ENCODE peak calls at places on chromosomes 4 and X, in six cellular contexts. C is GM23248, W is HCT116, X is PC-3, N is neural progenitor cell, Y is SK-N-SH. L is an unnamed sample.

GRCh38 chr4:57159866-57160265 is 49.7 kb upstream of the IGFBP7 start:
- DNase-seq in C (peak; percentile 59), W (no peak), Y (no peak), X (no peak), N (no peak), L (no peak)

GRCh38 chr4:7387925-7388324 is 46.8 kb downstream of the PSAPL1 start:
- DNase-seq in Y (no peak), W (no peak), C (no peak), N (no peak), X (no peak), L (no peak)

GRCh38 chrX:68698955-68699354 is 51.5 kb downstream of the STARD8 start:
- DNase-seq in W (no peak), Y (no peak), X (no peak), N (no peak), C (no peak), L (no peak)

GRCh38 chrX:47316276-47317025 is 53.9 kb upstream of the ZNF157 start:
- DNase-seq in Y (peak; percentile 34), N (peak; percentile 90), W (no peak), X (no peak), C (peak; percentile 10), L (no peak)

GRCh38 chr4:57426779-57427395 is 316.7 kb upstream of the IGFBP7 start:
- DNase-seq in C (peak; percentile 78), W (peak; percentile 19), N (peak; percentile 89), X (peak; percentile 90), Y (peak; percentile 66), L (peak; percentile 63)

GRCh38 chrX:80290834-80291233 is 129.4 kb upstream of the TENT5D start:
- DNase-seq in N (no peak), Y (no peak), X (no peak), C (no peak), W (no peak), L (no peak)

GRCh38 chrX:28847423-28847822 is 260.2 kb downstream of the IL1RAPL1 start:
- DNase-seq in Y (no peak), C (no peak), N (no peak), X (peak; percentile 64), W (peak; percentile 67), L (no peak)

GRCh38 chrX:131746491-131746968 is 202.7 kb downstream of the OR13H1 start:
- DNase-seq in Y (peak; percentile 62), W (peak; percentile 2), N (no peak), C (no peak), X (peak; percentile 91), L (peak; percentile 78)

GRCh38 chrX:52346462-52347165 is 22.2 kb upstream of the XAGE2 start:
- DNase-seq in X (peak; percentile 84), W (peak; percentile 43), Y (no peak), N (no peak), C (peak; percentile 49), L (no peak)

GRCh38 chrX:40644175-40644574 is 3.2 kb downstream of the CXorf38 start:
- DNase-seq in W (no peak), X (no peak), Y (no peak), C (peak; percentile 66), N (no peak), L (no peak)

GRCh38 chrX:39759526-39760224 is 338.1 kb downstream of the BCOR start:
- DNase-seq in N (peak; percentile 53), X (peak; percentile 19), C (peak; percentile 56), Y (peak; percentile 39), W (no peak), L (no peak)

GRCh38 chr4:26860922-26861433 is 337 bp downstream of the STIM2 start:
- DNase-seq in X (peak; percentile 19), N (peak; percentile 81), C (peak; percentile 83), W (no peak), Y (peak; percentile 68), L (no peak)

GRCh38 chr4:36281384-36282106 is at the start of gene DTHD1:
- DNase-seq in C (no peak), Y (no peak), N (no peak), W (no peak), X (peak; percentile 77), L (no peak)
- TF ChIP-seq EZH2phosphoT487 in C (no peak), Y (no peak), N (no peak), W (no peak), X (no peak), L (no peak)

GRCh38 chr4:110134269-110134889 is 64.0 kb downstream of the ELOVL6 start:
- DNase-seq in Y (no peak), X (no peak), C (peak; percentile 6), W (no peak), N (no peak), L (no peak)
- H3K9ac ChIP-seq in Y (no peak overlapping the region), X (no peak overlapping the region), C (no peak overlapping the region), W (no peak overlapping the region), N (no peak overlapping the region), L (no peak overlapping the region)

GRCh38 chr4:46852839-46853238 is 56.2 kb downstream of the COX7B2 start:
- DNase-seq in Y (no peak), N (no peak), C (no peak), W (no peak), X (no peak), L (no peak)
- TF ChIP-seq EZH2phosphoT487 in Y (no peak), N (no peak), C (no peak), W (no peak), X (no peak), L (no peak)

GRCh38 chr4:185217390-185217985 is 8.1 kb downstream of the SNX25 start:
- DNase-seq in Y (no peak), N (no peak), C (no peak), W (no peak), X (no peak), L (no peak)

GRCh38 chr4:185221491-185221890 is 12.1 kb downstream of the SNX25 start:
- DNase-seq in N (no peak), X (no peak), W (no peak), C (no peak), Y (no peak), L (no peak)

GRCh38 chr4:185218312-185218711 is 8.9 kb downstream of the SNX25 start:
- DNase-seq in X (no peak), W (no peak), N (no peak), Y (no peak), C (no peak), L (no peak)

GRCh38 chr4:185221912-185222311 is 12.5 kb downstream of the SNX25 start:
- DNase-seq in N (no peak), X (no peak), W (no peak), C (no peak), Y (no peak), L (no peak)

GRCh38 chr4:185219551-185220344 is 10.3 kb downstream of the SNX25 start:
- DNase-seq in W (no peak), C (peak; percentile 79), N (no peak), Y (no peak), X (no peak), L (no peak)
- H3K9ac ChIP-seq in W (no peak overlapping the region), C (peak overlapping the region; percentile 22), N (no peak overlapping the region), Y (no peak overlapping the region), X (no peak overlapping the region), L (no peak overlapping the region)

GRCh38 chr4:94759767-94760211 is 2.0 kb downstream of the BMPR1B start:
- DNase-seq in C (no peak), N (no peak), X (peak; percentile 68), W (no peak), Y (no peak), L (no peak)
- TF ChIP-seq EZH2phosphoT487 in C (no peak), N (no peak), X (no peak), W (no peak), Y (no peak), L (no peak)

GRCh38 chr4:52840531-52841350 is 21.4 kb upstream of the RASL11B start:
- DNase-seq in X (peak; percentile 23), C (no peak), N (peak; percentile 56), Y (no peak), W (no peak), L (no peak)

GRCh38 chr4:52841707-52842456 is 20.2 kb upstream of the RASL11B start:
- DNase-seq in Y (peak; percentile 62), X (no peak), C (no peak), W (no peak), N (peak; percentile 22), L (no peak)

GRCh38 chr4:52837716-52838558 is 24.2 kb upstream of the RASL11B start:
- DNase-seq in X (peak; percentile 87), C (peak; percentile 83), W (no peak), Y (no peak), N (no peak), L (no peak)

GRCh38 chr4:52836653-52837052 is 25.5 kb upstream of the RASL11B start:
- DNase-seq in C (peak; percentile 70), Y (no peak), W (no peak), X (no peak), N (no peak), L (no peak)

GRCh38 chr4:52838729-52839722 is 23.1 kb upstream of the RASL11B start:
- DNase-seq in W (no peak), Y (no peak), X (no peak), N (no peak), C (no peak), L (no peak)
- H3K9ac ChIP-seq in W (no peak overlapping the region), Y (no peak overlapping the region), X (no peak overlapping the region), N (no peak overlapping the region), C (no peak overlapping the region), L (no peak overlapping the region)

GRCh38 chrX:15686818-15687685 is 22.4 kb upstream of the CLTRN start:
- DNase-seq in X (peak; percentile 81), Y (peak; percentile 63), C (peak; percentile 63), W (peak; percentile 8), N (peak; percentile 80), L (peak; percentile 61)
- TF ChIP-seq EZH2phosphoT487 in X (no peak), Y (no peak), C (no peak), W (no peak), N (no peak), L (no peak)

L was measured in MM.1S.